ENCODE peak calls at places on chromosome 5, in ten cellular contexts. One of them, this sample, is unnamed. For H3K4me1, the result is how much of the 10 kb centered on the place peaks cover.

GRCh38 chr5:90446961-90447360 is 27.6 kb downstream of the MBLAC2 start:
- DNase-seq in fibroblast of lung: peak
- DNase-seq in heart right ventricle: no peak
- DNase-seq in uterus: no peak
- DNase-seq in osteoblast: no peak
- DNase-seq in A549: no peak
- DNase-seq in astrocyte: peak
- DNase-seq in endodermal cell: no peak
- DNase-seq in small intestine: no peak
- DNase-seq in thoracic aorta: no peak
- DNase-seq in this sample: no peak

GRCh38 chr5:73115399-73116051 is 4.8 kb upstream of the TMEM171 start:
- DNase-seq in fibroblast of lung: peak
- DNase-seq in heart right ventricle: no peak
- DNase-seq in uterus: no peak
- DNase-seq in osteoblast: peak
- DNase-seq in A549: no peak
- DNase-seq in astrocyte: peak
- DNase-seq in endodermal cell: no peak
- DNase-seq in small intestine: peak
- DNase-seq in thoracic aorta: no peak
- DNase-seq in this sample: no peak

GRCh38 chr5:145479271-145479670 is 355.9 kb downstream of the PRELID2 start:
- DNase-seq in fibroblast of lung: no peak
- DNase-seq in heart right ventricle: no peak
- DNase-seq in uterus: no peak
- DNase-seq in osteoblast: no peak
- DNase-seq in A549: no peak
- DNase-seq in astrocyte: peak
- DNase-seq in endodermal cell: no peak
- DNase-seq in small intestine: no peak
- DNase-seq in thoracic aorta: no peak
- DNase-seq in this sample: no peak

GRCh38 chr5:116532762-116533525 is 41.7 kb downstream of the SEMA6A start:
- DNase-seq in fibroblast of lung: no peak
- DNase-seq in heart right ventricle: no peak
- DNase-seq in uterus: no peak
- DNase-seq in osteoblast: no peak
- DNase-seq in A549: no peak
- DNase-seq in astrocyte: no peak
- DNase-seq in endodermal cell: no peak
- DNase-seq in small intestine: no peak
- DNase-seq in thoracic aorta: no peak
- DNase-seq in this sample: no peak

GRCh38 chr5:25863811-25864210 is 1174.6 kb downstream of the CDH9 start:
- DNase-seq in fibroblast of lung: no peak
- DNase-seq in heart right ventricle: no peak
- DNase-seq in uterus: no peak
- DNase-seq in osteoblast: peak
- DNase-seq in A549: no peak
- DNase-seq in astrocyte: no peak
- DNase-seq in endodermal cell: no peak
- DNase-seq in small intestine: no peak
- DNase-seq in thoracic aorta: no peak
- DNase-seq in this sample: no peak

GRCh38 chr5:98631311-98632054 is 142.0 kb upstream of the RGMB start:
- DNase-seq in fibroblast of lung: peak
- DNase-seq in heart right ventricle: no peak
- DNase-seq in uterus: no peak
- DNase-seq in osteoblast: peak
- DNase-seq in A549: no peak
- DNase-seq in astrocyte: peak
- DNase-seq in endodermal cell: no peak
- DNase-seq in small intestine: no peak
- DNase-seq in thoracic aorta: no peak
- DNase-seq in this sample: no peak

GRCh38 chr5:90939208-90939607 is 380.6 kb downstream of the ADGRV1 start:
- DNase-seq in fibroblast of lung: no peak
- DNase-seq in heart right ventricle: no peak
- DNase-seq in uterus: no peak
- DNase-seq in osteoblast: no peak
- DNase-seq in A549: no peak
- DNase-seq in astrocyte: peak
- DNase-seq in endodermal cell: no peak
- DNase-seq in small intestine: no peak
- DNase-seq in thoracic aorta: no peak
- DNase-seq in this sample: no peak

GRCh38 chr5:124176692-124177091 is 569.7 kb downstream of the ZNF608 start:
- DNase-seq in fibroblast of lung: no peak
- DNase-seq in heart right ventricle: no peak
- DNase-seq in uterus: no peak
- DNase-seq in osteoblast: no peak
- DNase-seq in A549: no peak
- DNase-seq in astrocyte: no peak
- DNase-seq in endodermal cell: peak
- DNase-seq in small intestine: no peak
- DNase-seq in thoracic aorta: no peak
- DNase-seq in this sample: no peak

GRCh38 chr5:74639538-74640449 is 734 bp downstream of the ENC1 start:
- DNase-seq in fibroblast of lung: peak
- DNase-seq in heart right ventricle: peak
- DNase-seq in uterus: no peak
- DNase-seq in osteoblast: peak
- DNase-seq in A549: no peak
- DNase-seq in astrocyte: no peak
- DNase-seq in endodermal cell: peak
- DNase-seq in small intestine: peak
- DNase-seq in thoracic aorta: no peak
- DNase-seq in this sample: peak

GRCh38 chr5:74642543-74642863 is 2.0 kb upstream of the ENC1 start:
- DNase-seq in fibroblast of lung: no peak
- DNase-seq in heart right ventricle: no peak
- DNase-seq in uterus: no peak
- DNase-seq in osteoblast: no peak
- DNase-seq in A549: no peak
- DNase-seq in astrocyte: no peak
- DNase-seq in endodermal cell: no peak
- DNase-seq in small intestine: no peak
- DNase-seq in thoracic aorta: no peak
- DNase-seq in this sample: no peak

GRCh38 chr5:74641778-74642542 is 1.4 kb upstream of the ENC1 start:
- DNase-seq in fibroblast of lung: peak
- DNase-seq in heart right ventricle: no peak
- DNase-seq in uterus: peak
- DNase-seq in osteoblast: peak
- DNase-seq in A549: no peak
- DNase-seq in astrocyte: peak
- DNase-seq in endodermal cell: peak
- DNase-seq in small intestine: peak
- DNase-seq in thoracic aorta: peak
- DNase-seq in this sample: peak

GRCh38 chr5:74640450-74641013 is at the start of gene ENC1:
- DNase-seq in fibroblast of lung: peak
- DNase-seq in heart right ventricle: peak
- DNase-seq in uterus: peak
- DNase-seq in osteoblast: peak
- DNase-seq in A549: peak
- DNase-seq in astrocyte: peak
- DNase-seq in endodermal cell: peak
- DNase-seq in small intestine: peak
- DNase-seq in thoracic aorta: peak
- DNase-seq in this sample: peak

DNA sequence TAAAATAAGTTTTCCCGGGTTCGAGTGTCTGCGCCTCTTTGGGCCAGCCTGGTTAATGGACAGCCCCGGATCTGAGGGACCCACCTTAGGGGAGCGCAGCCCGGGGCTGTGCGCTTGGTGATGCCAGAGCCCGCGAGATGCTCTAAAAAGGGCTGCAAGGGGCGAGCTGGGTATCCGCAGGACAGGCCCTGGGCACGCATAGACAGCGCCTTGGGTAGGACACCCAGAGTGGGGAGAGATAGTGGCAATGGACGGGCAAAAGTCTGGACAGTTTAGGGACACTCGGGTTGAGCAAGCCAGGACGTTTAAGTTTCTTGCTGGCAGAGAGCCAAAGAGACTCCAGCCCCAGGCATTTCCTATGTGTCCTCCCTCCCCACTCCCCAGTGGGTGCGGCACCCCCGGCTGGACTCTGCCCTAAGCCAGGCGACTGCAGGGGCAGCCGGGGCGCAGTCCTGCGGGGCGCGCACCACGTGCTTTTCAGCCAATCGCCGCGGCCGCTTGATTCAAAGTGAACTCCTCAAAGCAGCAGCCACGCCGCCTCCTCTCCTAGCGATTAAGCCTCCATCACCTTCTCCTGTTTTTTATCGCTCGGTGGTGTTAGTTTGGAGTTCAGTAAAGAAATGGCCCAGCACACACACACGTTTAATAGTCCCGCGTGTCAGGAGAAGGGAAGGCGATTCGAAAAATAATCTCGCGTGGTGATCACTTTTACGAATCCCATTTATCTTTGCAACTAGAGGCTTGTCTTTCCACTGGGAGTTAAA is 668 bp upstream of the ENC1 start:
- DNase-seq in fibroblast of lung: peak
- DNase-seq in heart right ventricle: peak
- DNase-seq in uterus: peak
- DNase-seq in osteoblast: peak
- DNase-seq in A549: peak
- DNase-seq in astrocyte: peak
- DNase-seq in endodermal cell: peak
- DNase-seq in small intestine: peak
- DNase-seq in thoracic aorta: peak
- DNase-seq in this sample: peak
- H3K4me1 ChIP-seq in fibroblast of lung: under half
- H3K4me1 ChIP-seq in heart right ventricle: under half
- H3K4me1 ChIP-seq in uterus: under half
- H3K4me1 ChIP-seq in osteoblast: under half
- H3K4me1 ChIP-seq in A549: under half
- H3K4me1 ChIP-seq in astrocyte: under half
- H3K4me1 ChIP-seq in endodermal cell: under half
- H3K4me1 ChIP-seq in small intestine: under half
- H3K4me1 ChIP-seq in thoracic aorta: under half
- H3K4me1 ChIP-seq in this sample: under half

DNA sequence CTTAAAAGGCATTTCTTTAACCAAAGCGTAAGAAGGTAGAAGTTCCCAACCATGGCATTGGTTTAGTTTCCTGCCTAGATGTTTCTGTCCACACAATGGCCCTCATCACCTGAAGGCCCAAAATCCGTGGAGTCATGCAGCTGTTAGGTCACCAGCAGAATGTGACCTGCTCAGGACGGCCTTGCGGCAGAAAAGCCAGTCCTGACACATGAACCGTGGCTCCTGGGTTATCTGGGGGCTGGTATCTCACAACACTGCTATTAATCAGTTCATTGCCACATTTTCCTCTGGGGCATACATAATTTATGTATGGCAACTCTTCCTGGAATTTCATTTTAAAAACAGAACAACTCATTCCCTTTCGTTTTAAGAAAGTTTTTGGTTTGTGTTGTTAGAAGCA is 278.4 kb downstream of the ATPSCKMT start:
- DNase-seq in fibroblast of lung: no peak
- DNase-seq in heart right ventricle: no peak
- DNase-seq in uterus: no peak
- DNase-seq in osteoblast: no peak
- DNase-seq in A549: no peak
- DNase-seq in astrocyte: no peak
- DNase-seq in endodermal cell: no peak
- DNase-seq in small intestine: no peak
- DNase-seq in thoracic aorta: no peak
- DNase-seq in this sample: no peak
- H3K4me1 ChIP-seq in fibroblast of lung: under half
- H3K4me1 ChIP-seq in heart right ventricle: under half
- H3K4me1 ChIP-seq in uterus: under half
- H3K4me1 ChIP-seq in osteoblast: under half
- H3K4me1 ChIP-seq in A549: under half
- H3K4me1 ChIP-seq in astrocyte: under half
- H3K4me1 ChIP-seq in endodermal cell: under half
- H3K4me1 ChIP-seq in small intestine: under half
- H3K4me1 ChIP-seq in thoracic aorta: under half
- H3K4me1 ChIP-seq in this sample: under half

GRCh38 chr5:134133995-134134541 is 19.6 kb downstream of the TCF7 start:
- DNase-seq in fibroblast of lung: no peak
- DNase-seq in heart right ventricle: no peak
- DNase-seq in uterus: peak
- DNase-seq in osteoblast: peak
- DNase-seq in A549: no peak
- DNase-seq in astrocyte: no peak
- DNase-seq in endodermal cell: peak
- DNase-seq in small intestine: no peak
- DNase-seq in thoracic aorta: no peak
- DNase-seq in this sample: peak

GRCh38 chr5:134135091-134135655 is 20.7 kb downstream of the TCF7 start:
- DNase-seq in fibroblast of lung: no peak
- DNase-seq in heart right ventricle: no peak
- DNase-seq in uterus: no peak
- DNase-seq in osteoblast: peak
- DNase-seq in A549: no peak
- DNase-seq in astrocyte: no peak
- DNase-seq in endodermal cell: peak
- DNase-seq in small intestine: no peak
- DNase-seq in thoracic aorta: no peak
- DNase-seq in this sample: no peak

GRCh38 chr5:134132372-134133212 is 18.1 kb downstream of the TCF7 start:
- DNase-seq in fibroblast of lung: no peak
- DNase-seq in heart right ventricle: no peak
- DNase-seq in uterus: no peak
- DNase-seq in osteoblast: peak
- DNase-seq in A549: no peak
- DNase-seq in astrocyte: no peak
- DNase-seq in endodermal cell: peak
- DNase-seq in small intestine: peak
- DNase-seq in thoracic aorta: no peak
- DNase-seq in this sample: no peak

GRCh38 chr5:134131578-134132350 is 17.3 kb downstream of the TCF7 start:
- DNase-seq in fibroblast of lung: no peak
- DNase-seq in heart right ventricle: no peak
- DNase-seq in uterus: no peak
- DNase-seq in osteoblast: peak
- DNase-seq in A549: no peak
- DNase-seq in astrocyte: no peak
- DNase-seq in endodermal cell: no peak
- DNase-seq in small intestine: no peak
- DNase-seq in thoracic aorta: no peak
- DNase-seq in this sample: peak

DNA sequence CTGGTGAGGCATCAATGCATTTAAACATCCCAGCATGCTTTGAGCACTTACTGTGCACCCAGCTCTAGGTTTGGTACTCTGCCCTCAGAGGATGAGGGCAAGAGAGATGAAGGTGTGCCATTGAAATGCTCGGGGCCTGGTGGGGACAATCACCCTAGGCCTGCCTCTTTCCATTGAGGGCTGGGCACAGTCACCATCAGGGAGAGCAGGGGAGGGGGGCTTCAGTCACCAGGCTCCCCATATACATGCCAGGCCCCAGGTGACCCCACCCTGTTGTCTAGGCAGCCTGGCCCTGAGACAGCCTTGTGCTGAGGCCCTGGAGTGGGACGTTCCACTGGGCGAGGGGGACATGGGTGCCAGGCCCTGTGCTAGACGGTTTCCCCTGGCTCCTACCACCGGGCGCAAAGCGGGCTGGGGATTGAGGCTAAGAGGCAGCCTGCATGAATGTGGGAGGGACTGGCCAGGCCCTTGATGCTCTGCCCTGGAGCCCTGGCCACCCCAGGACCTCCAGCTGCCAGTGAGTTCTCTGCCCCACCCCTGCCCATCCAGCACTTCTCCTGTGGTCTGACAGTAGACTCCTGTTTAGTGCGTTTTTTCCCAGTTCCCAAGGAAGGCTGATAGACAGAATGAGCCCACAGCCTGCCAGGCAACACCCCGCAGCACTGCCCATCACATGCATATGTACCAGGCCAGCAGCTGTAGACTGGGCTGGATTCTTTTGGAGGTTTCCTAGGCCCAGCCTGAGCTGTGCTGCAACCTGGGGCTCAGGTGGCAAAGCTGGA is 18.9 kb downstream of the TCF7 start:
- DNase-seq in fibroblast of lung: no peak
- DNase-seq in heart right ventricle: no peak
- DNase-seq in uterus: peak
- DNase-seq in osteoblast: peak
- DNase-seq in A549: no peak
- DNase-seq in astrocyte: no peak
- DNase-seq in endodermal cell: peak
- DNase-seq in small intestine: no peak
- DNase-seq in thoracic aorta: no peak
- DNase-seq in this sample: no peak
- H3K4me1 ChIP-seq in fibroblast of lung: under half
- H3K4me1 ChIP-seq in heart right ventricle: under half
- H3K4me1 ChIP-seq in uterus: under half
- H3K4me1 ChIP-seq in osteoblast: under half
- H3K4me1 ChIP-seq in A549: under half
- H3K4me1 ChIP-seq in astrocyte: under half
- H3K4me1 ChIP-seq in endodermal cell: under half
- H3K4me1 ChIP-seq in small intestine: under half
- H3K4me1 ChIP-seq in thoracic aorta: under half
- H3K4me1 ChIP-seq in this sample: under half

DNA sequence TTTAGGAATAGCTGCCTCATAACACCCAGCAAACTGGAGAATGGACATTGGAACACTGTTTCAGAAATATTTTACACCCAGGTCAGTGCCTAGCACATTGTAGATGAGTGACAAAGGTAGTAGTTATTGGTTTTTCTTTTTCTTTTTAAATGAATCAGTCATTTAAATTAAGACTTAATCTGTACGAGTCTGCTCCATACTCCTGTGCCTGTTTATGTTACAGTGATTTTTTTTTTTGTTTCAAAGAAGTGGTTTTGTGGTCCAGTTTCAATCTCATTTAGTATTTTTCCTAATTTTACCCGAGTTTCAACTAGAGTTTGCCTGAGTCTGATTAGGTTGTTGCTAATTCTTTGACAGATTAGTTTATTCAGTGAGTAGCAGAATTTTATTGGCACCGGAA is 16.2 kb downstream of the LMNB1 start:
- DNase-seq in fibroblast of lung: no peak
- DNase-seq in heart right ventricle: no peak
- DNase-seq in uterus: no peak
- DNase-seq in osteoblast: no peak
- DNase-seq in A549: no peak
- DNase-seq in astrocyte: no peak
- DNase-seq in endodermal cell: no peak
- DNase-seq in small intestine: no peak
- DNase-seq in thoracic aorta: no peak
- DNase-seq in this sample: no peak
- H3K4me1 ChIP-seq in fibroblast of lung: under half
- H3K4me1 ChIP-seq in heart right ventricle: under half
- H3K4me1 ChIP-seq in uterus: under half
- H3K4me1 ChIP-seq in osteoblast: under half
- H3K4me1 ChIP-seq in A549: under half
- H3K4me1 ChIP-seq in astrocyte: under half
- H3K4me1 ChIP-seq in endodermal cell: under half
- H3K4me1 ChIP-seq in small intestine: under half
- H3K4me1 ChIP-seq in thoracic aorta: under half
- H3K4me1 ChIP-seq in this sample: under half